ENCODE peak calls at places on chromosomes 6 and 20, in seven cellular contexts. U, I, G, C, E, Q and D are unnamed samples. For H3K4me1, the result is how much of the 10 kb centered on the place peaks cover.

GRCh38 chr20:51888186-51888790 is 86.0 kb upstream of the SALL4 start:
- DNase-seq in U (no peak), I (no peak), G (no peak), C (no peak), E (no peak), Q (no peak), D (no peak)

GRCh38 chr6:118678866-118679265 is 27.5 kb upstream of the CEP85L start:
- DNase-seq in U (no peak), I (peak), G (no peak), C (no peak), E (no peak), Q (peak), D (no peak)

GRCh38 chr6:72651967-72652956 is 30.4 kb downstream of the KCNQ5 start:
- DNase-seq in U (no peak), I (no peak), G (no peak), C (no peak), E (no peak), Q (no peak), D (no peak)

GRCh38 chr6:105384004-105384403 is 18.9 kb downstream of the PREP start:
- DNase-seq in U (no peak), I (peak), G (no peak), C (no peak), E (no peak), Q (no peak), D (no peak)

GRCh38 chr6:25320459-25320858 is 41.3 kb downstream of the CARMIL1 start:
- DNase-seq in U (no peak), I (no peak), G (no peak), C (no peak), E (no peak), Q (peak), D (no peak)

GRCh38 chr20:8744228-8744844 is 324.6 kb upstream of the PLCB4 start:
- DNase-seq in U (no peak), I (no peak), G (no peak), C (no peak), E (no peak), Q (no peak), D (no peak)

GRCh38 chr6:148998704-148999103 is 251.9 kb downstream of the UST start:
- DNase-seq in U (no peak), I (no peak), G (no peak), C (no peak), E (no peak), Q (no peak), D (no peak)

GRCh38 chr20:20018366-20018765 is 1.2 kb downstream of the NAA20 start:
- DNase-seq in U (no peak), I (peak), G (no peak), C (no peak), E (no peak), Q (no peak), D (no peak)

GRCh38 chr6:129889580-129889979 is 28.5 kb upstream of the TMEM244 start:
- DNase-seq in U (no peak), I (peak), G (no peak), C (no peak), E (no peak), Q (peak), D (no peak)

GRCh38 chr6:111407686-111408085 is 75.3 kb downstream of the REV3L start:
- DNase-seq in U (no peak), I (no peak), G (no peak), C (no peak), E (no peak), Q (no peak), D (no peak)

GRCh38 chr20:419556-420168 is 11.6 kb downstream of the RBCK1 start:
- DNase-seq in U (no peak), I (no peak), G (no peak), C (no peak), E (no peak), Q (no peak), D (peak)

GRCh38 chr6:155436981-155437749 is 18.5 kb downstream of the NOX3 start:
- DNase-seq in U (no peak), I (no peak), G (no peak), C (no peak), E (no peak), Q (peak), D (no peak)

GRCh38 chr20:50296450-50297375 is 106.1 kb downstream of the CEBPB start:
- DNase-seq in U (no peak), I (no peak), G (no peak), C (no peak), E (peak), Q (no peak), D (no peak)

GRCh38 chr6:169965239-169965638 is 213.8 kb downstream of the ERMARD start:
- DNase-seq in U (no peak), I (no peak), G (no peak), C (no peak), E (peak), Q (no peak), D (no peak)

GRCh38 chr6:42294759-42295158 is 77.1 kb upstream of the MRPS10 start:
- DNase-seq in U (no peak), I (peak), G (no peak), C (no peak), E (no peak), Q (peak), D (no peak)

GRCh38 chr6:52304917-52305316 is 20.4 kb upstream of the MCM3 start:
- DNase-seq in U (no peak), I (no peak), G (no peak), C (no peak), E (no peak), Q (no peak), D (no peak)

GRCh38 chr20:62517901-62518610 is 42.3 kb upstream of the GATA5 start:
- DNase-seq in U (no peak), I (no peak), G (no peak), C (no peak), E (no peak), Q (no peak), D (no peak)

GRCh38 chr20:62515826-62516225 is 40.0 kb upstream of the GATA5 start:
- DNase-seq in U (no peak), I (no peak), G (no peak), C (no peak), E (no peak), Q (no peak), D (no peak)

GRCh38 chr20:62516345-62516744 is 40.5 kb upstream of the GATA5 start:
- DNase-seq in U (peak), I (peak), G (peak), C (no peak), E (no peak), Q (no peak), D (no peak)

GRCh38 chr20:62518911-62519310 is 43.1 kb upstream of the GATA5 start:
- DNase-seq in U (no peak), I (no peak), G (no peak), C (no peak), E (no peak), Q (no peak), D (no peak)

DNA sequence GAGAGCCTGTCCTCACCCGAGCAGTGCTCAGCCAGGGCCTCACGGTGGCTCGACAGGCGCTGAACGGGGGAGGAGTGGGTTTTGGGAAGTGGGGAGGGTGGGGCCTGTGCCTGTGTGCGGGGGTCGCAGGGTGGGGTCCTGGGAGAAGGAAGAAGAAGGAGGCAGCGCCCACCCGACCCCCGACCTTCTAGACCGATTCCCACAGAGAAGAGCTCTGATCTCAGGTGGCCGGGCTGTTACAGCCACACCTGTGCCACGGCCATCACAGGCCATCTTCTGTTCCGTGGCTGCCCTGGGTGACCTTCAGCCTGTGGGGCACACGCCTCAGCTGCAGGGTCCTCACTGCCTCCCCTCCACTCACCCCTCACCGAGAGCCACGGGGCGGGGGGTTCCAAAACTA is 41.4 kb upstream of the GATA5 start:
- DNase-seq in U (no peak), I (no peak), G (no peak), C (no peak), E (no peak), Q (no peak), D (no peak)
- H3K4me1 ChIP-seq in U (under half), I (under half), G (under half), C (under half), E (under half), Q (under half), D (under half)

GRCh38 chr6:116018976-116019375 is 41.7 kb downstream of the FRK start:
- DNase-seq in U (no peak), I (no peak), G (no peak), C (no peak), E (no peak), Q (no peak), D (no peak)

GRCh38 chr6:116017546-116018276 is 43.0 kb downstream of the FRK start:
- DNase-seq in U (no peak), I (no peak), G (no peak), C (no peak), E (no peak), Q (no peak), D (no peak)

GRCh38 chr6:116015560-116015959 is 45.1 kb downstream of the FRK start:
- DNase-seq in U (no peak), I (no peak), G (no peak), C (no peak), E (no peak), Q (no peak), D (no peak)

GRCh38 chr6:116015983-116016382 is 44.7 kb downstream of the FRK start:
- DNase-seq in U (no peak), I (no peak), G (no peak), C (no peak), E (no peak), Q (no peak), D (no peak)

DNA sequence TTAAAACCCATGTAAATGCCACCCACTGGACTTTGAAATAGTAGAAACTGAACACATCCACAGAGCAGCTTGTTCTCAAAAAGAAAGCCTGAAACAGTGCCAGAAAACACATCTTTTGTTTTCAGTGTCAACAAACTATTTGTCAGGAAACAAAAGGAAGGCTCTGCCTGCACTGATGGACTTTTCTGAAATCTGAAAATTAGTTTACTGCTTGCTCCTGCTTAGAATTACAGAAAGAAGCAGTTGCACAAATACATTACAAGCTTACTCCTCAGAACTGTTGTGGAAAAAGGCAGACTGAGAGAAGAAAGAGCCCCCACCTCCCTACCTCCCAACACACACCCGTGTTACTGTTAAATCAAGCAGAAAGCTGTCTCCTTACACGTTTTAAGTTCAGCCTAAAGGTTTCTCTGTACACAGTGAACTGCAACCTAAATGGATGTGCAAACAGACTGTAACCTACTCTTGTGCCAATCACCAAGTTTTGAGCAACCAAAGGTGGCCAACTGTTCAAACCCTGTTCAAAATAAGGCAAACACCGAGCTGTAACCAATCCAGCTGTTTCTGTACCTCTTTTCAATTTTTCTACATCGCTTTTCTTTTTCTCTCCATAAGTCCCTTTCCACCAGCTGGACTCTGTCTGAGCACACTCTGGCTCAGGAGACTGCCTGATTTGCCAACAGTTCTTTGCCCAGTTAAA is 43.7 kb downstream of the FRK start:
- DNase-seq in U (no peak), I (peak), G (no peak), C (no peak), E (no peak), Q (peak), D (no peak)
- TF ChIP-seq CTCF in U (no peak), I (no peak), G (no peak), C (no peak), E (no peak), Q (no peak), D (no peak)

DNA sequence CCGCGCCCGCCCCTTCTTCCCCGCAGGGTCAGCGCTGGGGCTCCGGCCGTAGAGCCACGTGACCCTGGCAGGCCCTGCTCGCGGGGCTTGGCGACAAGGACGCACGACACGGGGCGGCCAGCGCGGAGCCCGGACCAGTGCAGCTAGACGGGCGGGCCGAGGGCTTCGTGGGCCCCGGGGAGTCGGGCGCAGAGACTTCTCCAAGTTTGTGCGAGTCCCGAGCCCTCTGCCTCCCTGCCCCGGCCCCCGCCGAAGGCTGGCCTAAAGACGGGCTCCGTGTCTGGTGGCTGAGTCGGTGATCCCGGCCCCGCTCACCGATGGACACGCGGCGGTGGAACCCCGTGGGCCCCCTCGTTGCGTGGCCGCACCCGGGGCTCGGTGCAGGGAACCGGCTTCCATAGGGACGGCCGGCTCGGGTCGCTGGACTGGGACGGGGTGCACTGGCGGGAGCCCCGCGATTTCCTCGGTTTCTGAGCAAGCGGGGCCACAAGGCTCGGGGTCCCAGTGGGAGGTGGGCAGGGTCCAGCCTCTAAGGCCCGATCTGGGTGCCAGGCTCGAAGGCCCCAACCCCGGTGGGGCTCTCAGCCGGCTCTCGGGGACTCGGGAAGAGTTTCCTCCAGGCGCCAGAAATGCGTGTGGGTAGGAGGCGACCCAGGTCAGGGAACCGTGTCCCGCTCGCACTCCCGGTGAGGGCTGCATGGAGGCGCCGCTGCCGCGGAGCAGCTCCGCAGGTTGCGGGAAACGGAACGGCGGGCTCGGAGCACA is 461 bp upstream of the GATA5 start:
- DNase-seq in U (no peak), I (no peak), G (no peak), C (no peak), E (no peak), Q (no peak), D (no peak)
- H3K27ac ChIP-seq in U (no peak), I (no peak), G (no peak), C (peak), E (peak), Q (no peak), D (no peak)

GRCh38 chr20:41531876-41532275 is 86.3 kb downstream of the CHD6 start:
- DNase-seq in U (no peak), I (peak), G (no peak), C (no peak), E (no peak), Q (no peak), D (no peak)

GRCh38 chr20:41534170-41534569 is 84.0 kb downstream of the CHD6 start:
- DNase-seq in U (no peak), I (no peak), G (no peak), C (no peak), E (no peak), Q (no peak), D (no peak)

GRCh38 chr20:41533537-41534136 is 84.5 kb downstream of the CHD6 start:
- DNase-seq in U (no peak), I (no peak), G (no peak), C (no peak), E (no peak), Q (no peak), D (no peak)

GRCh38 chr20:41534842-41535241 is 83.3 kb downstream of the CHD6 start:
- DNase-seq in U (no peak), I (no peak), G (no peak), C (no peak), E (no peak), Q (no peak), D (no peak)

GRCh38 chr20:41532935-41533334 is 85.2 kb downstream of the CHD6 start:
- DNase-seq in U (no peak), I (no peak), G (no peak), C (no peak), E (no peak), Q (no peak), D (no peak)
- H3K4me1 ChIP-seq in U (under half), I (under half), G (under half), C (under half), E (under half), Q (under half), D (under half)